ENCODE peak calls at places on chromosomes 3 and 15, in four cellular contexts. H, R, D and C are unnamed samples.

GRCh38 chr3:30631237-30631961 is 25.0 kb downstream of the TGFBR2 start:
- DNase-seq in R (peak), D (no peak), H (no peak), C (no peak)

GRCh38 chr3:197191897-197192296 is 106.5 kb downstream of the DLG1 start:
- DNase-seq in H (no peak), D (no peak), R (no peak), C (no peak)

GRCh38 chr3:32220006-32220405 is 18.5 kb upstream of the CMTM8 start:
- DNase-seq in D (no peak), R (no peak), H (no peak), C (no peak)

GRCh38 chr15:72063186-72063585 is 54.8 kb downstream of the MYO9A start:
- DNase-seq in H (no peak), R (no peak), D (no peak), C (no peak)

GRCh38 chr15:60949034-60949977 is 279.8 kb downstream of the RORA start:
- DNase-seq in D (no peak), R (no peak), H (no peak), C (no peak)

GRCh38 chr3:21274000-21274671 is 476.9 kb downstream of the ZNF385D start:
- DNase-seq in R (no peak), D (no peak), H (no peak), C (no peak)

GRCh38 chr3:50265988-50266387 is 3.0 kb upstream of the SEMA3B start:
- DNase-seq in R (no peak), H (no peak), D (no peak), C (no peak)

GRCh38 chr3:58432905-58433304 is 727 bp downstream of the PDHB start:
- DNase-seq in H (no peak), D (no peak), R (no peak), C (no peak)

GRCh38 chr15:59274126-59274970 is 67.7 kb downstream of the LDHAL6B start:
- DNase-seq in D (no peak), R (no peak), H (no peak), C (no peak)

GRCh38 chr3:72299823-72300222 is 514.9 kb upstream of the PROK2 start:
- DNase-seq in H (no peak), D (no peak), R (no peak), C (no peak)

GRCh38 chr3:133384331-133385027 is 15.4 kb upstream of the BFSP2 start:
- DNase-seq in H (peak), R (peak), D (peak), C (peak)

GRCh38 chr3:172192830-172193415 is 153.5 kb downstream of the FNDC3B start:
- DNase-seq in H (no peak), D (no peak), R (peak), C (no peak)

GRCh38 chr3:25576836-25577454 is 87.8 kb downstream of the TOP2B start:
- DNase-seq in H (no peak), D (peak), R (no peak), C (peak)

GRCh38 chr3:127598841-127599570 is 795 bp downstream of the MCM2 start:
- DNase-seq in D (no peak), R (peak), H (no peak), C (no peak)

GRCh38 chr15:99042909-99043308 is 35.3 kb upstream of the PGPEP1L start:
- DNase-seq in R (no peak), D (no peak), H (no peak), C (no peak)

GRCh38 chr3:171788546-171789351 is 21.5 kb downstream of the PLD1 start:
- DNase-seq in H (no peak), R (peak), D (peak), C (no peak)

GRCh38 chr15:62619105-62619504 is 423.4 kb upstream of the TPM1 start:
- DNase-seq in H (no peak), D (no peak), R (no peak), C (no peak)

GRCh38 chr3:4645468-4645867 is 152.3 kb downstream of the ITPR1 start:
- DNase-seq in D (no peak), R (no peak), H (no peak), C (no peak)

GRCh38 chr15:59688383-59688887 is 685 bp downstream of the BNIP2 start:
- DNase-seq in D (peak), R (peak), H (peak), C (no peak)

GRCh38 chr3:12662593-12663310 is 1.2 kb downstream of the RAF1 start:
- DNase-seq in R (no peak), H (peak), D (peak), C (peak)

GRCh38 chr3:192038726-192039125 is 577.8 kb downstream of the PYDC2 start:
- DNase-seq in H (no peak), D (no peak), R (no peak), C (no peak)

GRCh38 chr15:26355671-26356070 is 417.2 kb downstream of the GABRB3 start:
- DNase-seq in D (no peak), H (no peak), R (no peak), C (peak)

GRCh38 chr3:28326458-28326926 is 22.0 kb upstream of the ZCWPW2 start:
- DNase-seq in H (no peak), D (no peak), R (no peak), C (no peak)

GRCh38 chr15:99177679-99178078 is 71.7 kb downstream of the TTC23 start:
- DNase-seq in H (no peak), D (no peak), R (no peak), C (no peak)

GRCh38 chr3:141353652-141354495 is 14.4 kb upstream of the ZBTB38 start:
- DNase-seq in D (peak), R (no peak), H (no peak), C (no peak)

GRCh38 chr3:131549340-131549739 is 46.6 kb upstream of the MRPL3 start:
- DNase-seq in R (no peak), D (peak), H (no peak), C (no peak)

GRCh38 chr3:123291404-123291803 is 89.7 kb downstream of the SEC22A start:
- DNase-seq in R (no peak), D (no peak), H (no peak), C (no peak)

GRCh38 chr3:14301558-14301957 is 100.8 kb upstream of the SLC6A6 start:
- DNase-seq in R (peak), H (no peak), D (no peak), C (no peak)

GRCh38 chr3:163056874-163057497 is 1560.4 kb downstream of the OTOL1 start:
- DNase-seq in H (peak), R (peak), D (peak), C (peak)

GRCh38 chr3:102163818-102164154 is 271.0 kb upstream of the ZPLD1 start:
- DNase-seq in D (no peak), R (no peak), H (no peak), C (no peak)

GRCh38 chr15:74305687-74306086 is 61.8 kb downstream of the CYP11A1 start:
- DNase-seq in H (no peak), D (no peak), R (no peak), C (no peak)

GRCh38 chr15:74308643-74308945 is 58.9 kb downstream of the CYP11A1 start:
- DNase-seq in R (no peak), H (no peak), D (no peak), C (no peak)

GRCh38 chr15:74304459-74304858 is 63.0 kb downstream of the CYP11A1 start:
- DNase-seq in H (no peak), D (no peak), R (no peak), C (no peak)

GRCh38 chr15:74306801-74307217 is 60.6 kb downstream of the CYP11A1 start:
- DNase-seq in H (no peak), R (no peak), D (no peak), C (no peak)

GRCh38 chr15:74307827-74308642 is 59.4 kb downstream of the CYP11A1 start:
- DNase-seq in R (peak), H (peak), D (peak), C (peak)
- TF ChIP-seq NR3C1 in R (no peak), H (no peak), D (no peak), C (no peak)

GRCh38 chr3:143226678-143227291 is 107.2 kb downstream of the CHST2 start:
- DNase-seq in H (no peak), R (no peak), D (no peak), C (no peak)

GRCh38 chr3:143221446-143221845 is 101.9 kb downstream of the CHST2 start:
- DNase-seq in D (no peak), R (no peak), H (no peak), C (no peak)

GRCh38 chr3:143222505-143222904 is 102.9 kb downstream of the CHST2 start:
- DNase-seq in R (no peak), H (no peak), D (peak), C (no peak)

GRCh38 chr3:143222981-143223380 is 103.4 kb downstream of the CHST2 start:
- DNase-seq in D (peak), H (no peak), R (no peak), C (no peak)

DNA sequence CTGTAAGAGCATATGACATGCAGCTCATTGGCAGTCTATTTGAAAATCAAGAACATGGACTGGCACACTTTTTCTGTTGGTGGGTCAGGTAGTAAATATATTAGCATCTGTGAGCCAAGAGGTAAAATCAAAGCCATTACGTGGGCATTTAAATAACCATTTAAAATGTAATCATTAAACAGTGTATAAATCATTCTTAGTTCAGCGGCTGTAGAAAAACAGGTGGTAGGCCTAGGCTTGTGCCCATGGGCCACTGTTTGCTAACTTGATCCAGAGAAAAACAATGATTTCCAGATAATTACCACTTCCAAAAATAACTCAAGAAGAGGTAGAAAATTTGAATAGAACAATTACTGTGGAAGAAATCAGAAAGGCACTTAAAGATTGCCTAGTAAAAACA is 105.2 kb downstream of the CHST2 start:
- DNase-seq in D (no peak), R (no peak), H (no peak), C (no peak)
- TF ChIP-seq NR3C1 in D (no peak), R (no peak), H (no peak), C (no peak)

DNA sequence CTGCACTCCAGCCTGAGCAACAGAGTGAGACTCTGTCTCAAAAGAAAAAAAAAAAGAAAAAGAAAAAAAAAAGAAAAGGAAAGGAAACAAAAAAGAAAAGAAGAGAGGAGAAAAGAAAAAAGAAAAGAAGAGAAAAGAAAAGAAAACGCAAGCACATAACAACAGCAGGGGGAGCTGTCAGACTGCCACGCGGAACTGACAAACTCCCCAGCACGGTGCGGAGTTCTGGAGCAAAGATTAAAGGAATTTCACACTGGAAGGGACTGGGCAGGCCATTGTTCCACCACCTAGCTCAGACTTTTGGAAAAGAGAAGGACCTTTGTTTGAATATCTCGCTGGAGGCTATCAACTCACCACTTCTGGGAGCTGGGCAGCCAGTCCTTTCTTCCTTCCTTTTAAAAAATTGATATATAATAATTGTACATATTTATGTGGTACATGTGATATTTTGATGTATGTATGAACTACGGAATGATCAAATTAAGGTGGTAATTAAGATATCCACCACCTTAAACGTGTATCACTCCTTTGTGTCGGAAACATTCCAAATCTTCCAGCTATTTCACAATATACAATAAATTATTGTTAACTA is 40.5 kb downstream of the DPPA2 start:
- DNase-seq in R (peak), H (peak), D (peak), C (peak)
- TF ChIP-seq NR3C1 in R (no peak), H (no peak), D (no peak), C (no peak)

GRCh38 chr3:43503067-43503728 is 118.6 kb downstream of the ANO10 start:
- DNase-seq in H (no peak), R (peak), D (peak), C (no peak)
- TF ChIP-seq NR3C1 in H (no peak), R (no peak), D (no peak), C (no peak)

DNA sequence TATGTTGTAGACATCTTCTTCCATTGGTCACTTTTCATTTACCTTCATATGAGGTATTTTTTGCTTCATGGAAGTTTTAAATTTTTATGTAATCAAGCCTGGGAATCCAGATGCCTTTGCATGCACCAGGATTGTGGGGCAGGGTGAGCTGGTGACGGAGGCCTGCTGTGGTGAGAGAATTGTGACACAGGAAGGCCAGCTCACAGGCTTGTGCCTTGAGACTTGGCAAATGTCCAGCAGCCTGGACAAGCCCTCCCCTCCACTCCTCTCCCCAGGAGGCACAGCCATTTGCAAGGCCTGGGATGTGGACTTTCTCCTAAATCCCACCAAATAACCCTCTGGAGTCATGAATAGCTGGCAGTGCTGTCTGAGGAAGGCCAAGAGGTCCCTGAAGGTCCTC is 67.4 kb downstream of the RHCG start:
- DNase-seq in R (no peak), D (peak), H (no peak), C (no peak)
- TF ChIP-seq NR3C1 in R (no peak), D (no peak), H (no peak), C (no peak)

DNA sequence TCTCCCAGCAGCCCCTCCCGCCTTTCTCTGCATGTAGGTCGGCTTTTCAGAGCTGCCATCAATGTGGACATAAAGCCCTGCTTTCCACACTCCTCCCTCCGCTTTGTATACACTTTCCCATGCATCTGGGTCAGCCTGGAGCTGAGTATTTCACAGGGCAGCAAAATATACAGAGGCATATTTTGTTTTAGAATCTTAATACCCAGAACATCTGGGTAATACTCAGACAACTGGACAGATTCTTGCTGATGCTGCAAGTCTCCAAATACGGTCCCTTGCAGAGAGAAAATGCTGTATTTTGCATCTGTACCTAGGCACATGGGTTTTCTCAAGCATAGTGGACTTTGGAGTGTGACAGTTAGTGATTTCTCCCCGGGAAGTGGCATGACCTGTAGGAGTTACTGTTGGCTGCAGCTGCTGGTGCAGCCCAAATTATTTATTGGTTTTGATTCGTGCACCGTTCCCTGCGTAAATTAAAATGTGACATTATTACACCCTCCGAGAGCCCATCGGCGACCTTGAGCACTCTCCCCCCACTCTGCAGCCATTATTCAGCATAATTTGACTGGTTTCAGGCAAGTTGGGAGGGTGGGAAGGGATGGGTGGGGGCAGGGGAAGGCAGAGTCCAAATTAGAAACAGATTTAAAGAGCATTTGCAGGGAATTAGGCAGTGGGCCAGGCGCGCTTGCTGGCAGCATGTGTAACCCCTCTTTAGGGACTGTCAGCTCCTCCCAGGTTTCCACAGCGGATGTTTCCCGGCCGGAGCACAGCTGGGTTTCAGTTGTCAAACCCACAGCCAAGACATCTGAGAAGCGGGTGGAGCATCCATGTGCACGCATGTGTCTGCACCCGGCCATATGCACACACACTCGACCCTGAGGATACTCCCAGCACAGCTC is 100.8 kb downstream of the CPN2 start:
- DNase-seq in H (no peak), R (no peak), D (no peak), C (no peak)
- TF ChIP-seq NR3C1 in H (no peak), R (no peak), D (no peak), C (no peak)

GRCh38 chr3:63988943-63989342 is 34.4 kb downstream of the PSMD6 start:
- DNase-seq in H (no peak), R (no peak), D (no peak), C (no peak)
- TF ChIP-seq NR3C1 in H (no peak), R (no peak), D (no peak), C (no peak)

GRCh38 chr15:55279746-55280351 is 9.8 kb downstream of the RAB27A start:
- DNase-seq in H (peak), D (peak), R (peak), C (no peak)

GRCh38 chr15:55281517-55282227 is 7.9 kb downstream of the RAB27A start:
- DNase-seq in H (no peak), D (no peak), R (no peak), C (no peak)

GRCh38 chr15:55283295-55284147 is 6.1 kb downstream of the RAB27A start:
- DNase-seq in D (no peak), R (no peak), H (no peak), C (no peak)

GRCh38 chr15:55284461-55284860 is 5.2 kb downstream of the RAB27A start:
- DNase-seq in D (peak), H (no peak), R (no peak), C (no peak)

DNA sequence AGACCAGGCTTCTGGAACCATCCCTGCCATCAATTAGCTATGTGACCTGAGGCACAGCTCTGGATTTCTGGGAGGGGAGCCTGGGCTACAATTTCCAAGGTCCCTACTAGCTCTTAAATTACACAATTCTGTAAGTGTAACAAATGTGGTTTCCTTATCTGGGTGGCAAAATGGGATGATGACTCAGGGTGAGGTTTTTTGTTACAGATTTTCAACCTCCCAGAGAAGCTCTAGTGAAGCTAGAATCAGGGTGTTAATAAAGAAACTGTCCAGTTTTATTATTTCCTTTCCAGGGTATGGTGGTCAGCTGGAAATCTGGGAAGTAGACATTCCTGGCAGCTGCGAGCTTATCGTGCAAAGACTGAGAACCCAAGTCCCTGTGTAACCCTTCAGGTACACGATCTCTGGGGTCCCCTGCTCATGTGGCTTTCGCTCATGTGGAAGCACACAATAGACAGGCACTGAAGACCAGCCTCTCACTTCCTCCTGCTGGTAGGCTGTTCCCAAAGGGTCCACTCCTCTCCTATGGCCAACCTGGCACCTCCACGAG is 7.3 kb downstream of the RAB27A start:
- DNase-seq in D (peak), R (no peak), H (no peak), C (no peak)
- TF ChIP-seq NR3C1 in D (no peak), R (no peak), H (no peak), C (no peak)

GRCh38 chr15:77026501-77027110 is 31.7 kb downstream of the PSTPIP1 start:
- DNase-seq in H (no peak), R (no peak), D (no peak), C (peak)

GRCh38 chr15:77028451-77029165 is 33.7 kb downstream of the PSTPIP1 start:
- DNase-seq in D (no peak), H (no peak), R (no peak), C (no peak)

GRCh38 chr15:77025941-77026411 is 31.1 kb downstream of the PSTPIP1 start:
- DNase-seq in D (no peak), R (no peak), H (no peak), C (peak)

GRCh38 chr15:77027697-77028450 is 32.9 kb downstream of the PSTPIP1 start:
- DNase-seq in R (no peak), D (peak), H (no peak), C (peak)

GRCh38 chr15:77027111-77027696 is 32.3 kb downstream of the PSTPIP1 start:
- DNase-seq in D (no peak), R (no peak), H (no peak), C (peak)
- TF ChIP-seq NR3C1 in D (no peak), R (no peak), H (no peak), C (no peak)

GRCh38 chr15:42332331-42332730 is 27.0 kb upstream of the CAPN3 start:
- DNase-seq in R (no peak), H (no peak), D (no peak), C (no peak)
- TF ChIP-seq NR3C1 in R (no peak), H (no peak), D (no peak), C (no peak)